ENCODE peak calls at places on chromosomes 16 and 17, in seven cellular contexts. R, C, U, X, P, F and G are unnamed samples.

GRCh38 chr16:57745768-57746167 is 10.2 kb downstream of the KATNB1 start:
- DNase-seq in R (no peak), C (no peak), X (no peak), P (no peak), U (no peak), F (no peak), G (no peak)

GRCh38 chr16:58348986-58349385 is 43.3 kb upstream of the GINS3 start:
- DNase-seq in U (no peak), R (no peak), F (no peak), C (no peak), P (no peak), X (no peak), G (no peak)

GRCh38 chr17:61393904-61394629 is 5.6 kb upstream of the TBX2 start:
- DNase-seq in C (no peak), P (no peak), R (no peak), U (no peak), X (no peak), F (no peak), G (no peak)

GRCh38 chr16:57859331-57859730 is 57.0 kb upstream of the KIFC3 start:
- DNase-seq in X (no peak), C (peak; percentile 82), U (no peak), P (no peak), F (no peak), R (no peak), G (peak; percentile 19)

GRCh38 chr16:75097941-75098897 is 18.4 kb downstream of the LDHD start:
- DNase-seq in X (no peak), C (no peak), F (no peak), R (no peak), P (no peak), U (no peak), G (no peak)

GRCh38 chr17:55275894-55276804 is 11.4 kb downstream of the HLF start:
- DNase-seq in R (no peak), F (peak; percentile 32), C (peak; percentile 20), X (no peak), P (no peak), U (no peak), G (no peak)

GRCh38 chr17:80625627-80626026 is 81.0 kb downstream of the RPTOR start:
- DNase-seq in P (no peak), R (no peak), U (no peak), X (no peak), F (no peak), C (no peak), G (no peak)

GRCh38 chr17:79811888-79812205 is 15.0 kb upstream of the CBX8 start:
- DNase-seq in F (no peak), R (no peak), X (no peak), C (no peak), U (no peak), P (no peak), G (no peak)

GRCh38 chr17:27490391-27490790 is 34.1 kb downstream of the KSR1 start:
- DNase-seq in F (no peak), X (no peak), U (no peak), P (no peak), C (no peak), R (no peak), G (no peak)

GRCh38 chr17:45873728-45874127 is 20.6 kb upstream of the MAPT start:
- DNase-seq in X (no peak), F (no peak), R (no peak), C (no peak), U (no peak), P (no peak), G (no peak)

GRCh38 chr17:45751466-45751865 is 32.7 kb upstream of the CRHR1 start:
- DNase-seq in U (no peak), X (no peak), F (no peak), P (no peak), R (no peak), C (no peak), G (no peak)

GRCh38 chr16:51524555-51525373 is 373.7 kb upstream of the SALL1 start:
- DNase-seq in C (peak; percentile 59), P (peak; percentile 36), X (no peak), F (no peak), U (peak; percentile 81), R (no peak), G (no peak)

GRCh38 chr17:17082878-17083277 is 40.6 kb downstream of the MPRIP start:
- DNase-seq in C (no peak), P (no peak), U (peak; percentile 11), R (no peak), X (no peak), F (peak; percentile 2), G (no peak)

GRCh38 chr17:77407321-77408277 is 266.8 kb downstream of the SEC14L1 start:
- DNase-seq in F (no peak), C (no peak), U (no peak), P (no peak), R (peak; percentile 33), X (no peak), G (no peak)

GRCh38 chr16:55828680-55829079 is 4.2 kb downstream of the CES1 start:
- DNase-seq in C (no peak), X (no peak), F (no peak), U (no peak), R (no peak), P (no peak), G (no peak)

DNA sequence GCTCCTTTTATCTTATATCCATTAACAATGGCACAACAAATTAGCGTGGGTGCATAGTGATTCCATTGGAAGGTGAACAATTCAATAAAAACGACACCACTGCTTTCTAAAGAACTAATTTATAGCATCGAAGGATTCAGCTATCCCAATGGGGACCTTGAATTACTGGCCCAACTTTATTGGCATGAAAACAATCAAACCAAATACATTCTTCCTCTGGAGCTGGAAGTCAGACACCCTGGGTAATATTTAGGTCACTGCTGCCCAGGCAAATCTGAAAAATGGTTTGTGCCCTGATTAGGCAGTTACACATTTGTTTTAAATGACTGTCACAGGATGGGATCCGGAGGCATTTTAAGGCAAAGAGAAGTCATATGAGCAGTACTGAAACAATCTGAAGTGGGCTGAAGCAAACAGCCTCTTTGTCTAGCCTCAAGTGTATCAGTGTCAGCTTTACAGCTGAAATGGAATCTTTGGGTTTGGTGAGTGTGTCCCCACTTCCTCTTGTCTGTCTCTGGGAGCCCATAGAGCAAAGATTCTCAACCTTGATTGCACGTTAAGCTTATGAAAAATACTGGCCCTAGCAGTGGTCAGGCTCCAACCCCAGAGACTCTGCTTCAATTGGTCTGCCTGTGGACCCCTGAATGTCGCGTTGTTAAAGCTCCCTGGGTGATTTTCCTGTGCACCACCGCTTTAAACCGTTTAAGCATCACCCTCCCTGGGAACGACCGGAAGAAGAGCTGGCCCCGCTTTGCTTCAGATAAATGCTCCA is 30.3 kb downstream of the CDK5R1 start:
- DNase-seq in P (no peak), C (no peak), F (no peak), X (no peak), R (no peak), U (no peak), G (no peak)
- TF ChIP-seq POLR2A in P (no peak), C (no peak), F (no peak), X (no peak), R (no peak), U (no peak), G (no peak)

GRCh38 chr17:42898147-42898807 is 2.3 kb upstream of the G6PC1 start:
- DNase-seq in U (no peak), R (no peak), P (no peak), X (no peak), C (no peak), F (no peak), G (no peak)

GRCh38 chr17:42895185-42895555 is 5.4 kb upstream of the G6PC1 start:
- DNase-seq in C (peak; percentile 78), X (no peak), F (peak; percentile 34), P (peak; percentile 71), R (peak; percentile 52), U (peak; percentile 72), G (no peak)

GRCh38 chr17:42901535-42902229 is 1.1 kb downstream of the G6PC1 start:
- DNase-seq in P (peak; percentile 57), C (no peak), X (no peak), U (no peak), F (no peak), R (no peak), G (no peak)

GRCh38 chr17:42904110-42904469 is 3.5 kb downstream of the G6PC1 start:
- DNase-seq in X (no peak), U (peak; percentile 76), C (no peak), P (no peak), F (no peak), R (no peak), G (no peak)

DNA sequence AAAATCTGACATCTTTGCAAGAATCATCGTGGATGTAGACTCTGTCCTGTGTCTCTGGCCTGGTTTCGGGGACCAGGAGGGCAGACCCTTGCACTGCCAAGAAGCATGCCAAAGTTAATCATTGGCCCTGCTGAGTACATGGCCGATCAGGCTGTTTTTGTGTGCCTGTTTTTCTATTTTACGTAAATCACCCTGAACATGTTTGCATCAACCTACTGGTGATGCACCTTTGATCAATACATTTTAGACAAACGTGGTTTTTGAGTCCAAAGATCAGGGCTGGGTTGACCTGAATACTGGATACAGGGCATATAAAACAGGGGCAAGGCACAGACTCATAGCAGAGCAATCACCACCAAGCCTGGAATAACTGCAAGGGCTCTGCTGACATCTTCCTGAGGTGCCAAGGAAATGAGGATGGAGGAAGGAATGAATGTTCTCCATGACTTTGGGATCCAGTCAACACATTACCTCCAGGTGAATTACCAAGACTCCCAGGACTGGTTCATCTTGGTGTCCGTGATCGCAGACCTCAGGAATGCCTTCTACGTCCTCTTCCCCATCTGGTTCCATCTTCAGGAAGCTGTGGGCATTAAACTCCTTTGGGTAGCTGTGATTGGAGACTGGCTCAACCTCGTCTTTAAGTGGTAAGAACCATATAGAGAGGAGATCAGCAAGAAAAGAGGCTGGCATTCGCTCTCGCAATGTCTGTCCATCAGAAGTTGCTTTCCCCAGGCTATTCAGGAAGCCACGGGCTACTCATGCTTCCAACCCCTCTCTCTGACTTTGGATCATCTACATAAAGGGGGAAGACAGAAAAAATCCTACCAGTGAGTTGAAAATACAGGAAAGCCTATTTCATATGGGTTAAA is at the start of gene G6PC1:
- DNase-seq in C (no peak), U (peak; percentile 89), R (no peak), P (no peak), X (no peak), F (no peak), G (no peak)
- TF ChIP-seq POLR2A in C (no peak), U (peak; percentile 93), R (no peak), P (no peak), X (no peak), F (no peak), G (no peak)

GRCh38 chr17:72816406-72816805 is 276.1 kb downstream of the SLC39A11 start:
- DNase-seq in C (no peak), R (no peak), P (no peak), U (no peak), X (no peak), F (no peak), G (no peak)
- TF ChIP-seq POLR2A in C (no peak), R (no peak), P (no peak), U (no peak), X (no peak), F (no peak), G (no peak)

GRCh38 chr17:9636501-9636900 is 8.8 kb upstream of the USP43 start:
- DNase-seq in F (no peak), R (no peak), X (no peak), U (no peak), P (no peak), C (no peak), G (no peak)
- TF ChIP-seq POLR2A in F (no peak), R (no peak), X (no peak), U (no peak), P (no peak), C (no peak), G (no peak)

GRCh38 chr17:75238684-75239191 is 22.7 kb downstream of the GGA3 start:
- DNase-seq in X (peak; percentile 49), F (peak; percentile 61), P (peak; percentile 64), U (no peak), R (peak; percentile 61), C (peak; percentile 89), G (peak; percentile 85)
- TF ChIP-seq POLR2A in X (no peak), F (no peak), P (no peak), U (no peak), R (no peak), C (no peak), G (no peak)